ENCODE peak calls at places on chromosomes 5 and 9, in four cellular contexts. N, Q, T and C are unnamed samples.

GRCh38 chr5:34621280-34622045 is 34.7 kb upstream of the RAI14 start:
- DNase-seq in N (no peak), Q (no peak), T (peak; percentile 73), C (no peak)

GRCh38 chr5:93311825-93312224 is 269.2 kb downstream of the NR2F1-AS1 start:
- DNase-seq in N (no peak), Q (peak; percentile 17), T (peak; percentile 52), C (peak; percentile 22)

GRCh38 chr5:92525131-92525530 is 1055.9 kb downstream of the NR2F1-AS1 start:
- DNase-seq in N (no peak), Q (no peak), T (no peak), C (peak; percentile 37)

GRCh38 chr9:128053560-128053959 is 13.6 kb downstream of the NAIF1 start:
- DNase-seq in N (no peak), Q (no peak), T (no peak), C (no peak)

GRCh38 chr5:181187500-181188213 is 17.3 kb downstream of the TRIM7 start:
- DNase-seq in N (peak; percentile 82), Q (peak; percentile 83), T (peak; percentile 80), C (peak; percentile 84)

GRCh38 chr9:83266618-83267543 is 203.9 kb upstream of the RASEF start:
- DNase-seq in N (no peak), Q (peak; percentile 27), T (peak; percentile 22), C (peak; percentile 8)

GRCh38 chr9:93677061-93677571 is 100.7 kb downstream of the PHF2 start:
- DNase-seq in N (peak; percentile 49), Q (peak; percentile 10), T (no peak), C (no peak)

GRCh38 chr5:157563373-157564148 is 12.0 kb downstream of the ADAM19 start:
- DNase-seq in N (no peak), Q (peak; percentile 63), T (peak; percentile 99), C (peak; percentile 79)

GRCh38 chr5:112338681-112339337 is 80.3 kb downstream of the EPB41L4A start:
- DNase-seq in N (no peak), Q (no peak), T (peak; percentile 45), C (peak; percentile 13)

GRCh38 chr5:94347130-94347529 is 271.3 kb downstream of the KIAA0825 start:
- DNase-seq in N (no peak), Q (no peak), T (no peak), C (no peak)

GRCh38 chr5:81202652-81203051 is 30.5 kb upstream of the CKMT2 start:
- DNase-seq in N (no peak), Q (no peak), T (no peak), C (peak; percentile 26)

GRCh38 chr9:134863941-134864820 is 16.4 kb upstream of the FCN2 start:
- DNase-seq in N (peak; percentile 52), Q (no peak), T (no peak), C (no peak)

GRCh38 chr9:109510506-109510905 is 12.4 kb upstream of the PTPN3 start:
- DNase-seq in N (no peak), Q (no peak), T (no peak), C (no peak)

GRCh38 chr9:134223091-134223490 is 58.7 kb upstream of the RNU6ATAC start:
- DNase-seq in N (no peak), Q (no peak), T (no peak), C (peak; percentile 34)

GRCh38 chr9:123238364-123238763 is 30.0 kb downstream of the STRBP start:
- DNase-seq in N (no peak), Q (no peak), T (no peak), C (peak; percentile 8)

GRCh38 chr9:113220467-113221002 is 542 bp downstream of the FKBP15 start:
- DNase-seq in N (no peak), Q (no peak), T (no peak), C (peak; percentile 25)

GRCh38 chr9:14251146-14252071 is 62.5 kb downstream of the NFIB start:
- DNase-seq in N (peak; percentile 83), Q (peak; percentile 66), T (peak; percentile 92), C (peak; percentile 84)

GRCh38 chr5:6686916-6687409 is 26.3 kb upstream of the TENT4A start:
- DNase-seq in N (no peak), Q (no peak), T (peak; percentile 51), C (peak; percentile 70)

GRCh38 chr9:77830618-77831285 is 182.6 kb upstream of the GNA14 start:
- DNase-seq in N (no peak), Q (no peak), T (peak; percentile 42), C (no peak)

GRCh38 chr5:143016777-143017374 is 246.7 kb downstream of the ARHGAP26 start:
- DNase-seq in N (no peak), Q (no peak), T (peak; percentile 61), C (peak; percentile 88)

GRCh38 chr5:153797484-153797883 is 241.2 kb downstream of the FAM114A2 start:
- DNase-seq in N (no peak), Q (no peak), T (no peak), C (no peak)

GRCh38 chr9:110142868-110143866 is 64.8 kb downstream of the C9orf152 start:
- DNase-seq in N (no peak), Q (no peak), T (no peak), C (peak; percentile 43)

GRCh38 chr5:176542596-176543427 is 5.6 kb upstream of the RNF44 start:
- DNase-seq in N (no peak), Q (no peak), T (peak; percentile 19), C (no peak)

GRCh38 chr5:149219584-149219983 is 52.1 kb upstream of the AFAP1L1 start:
- DNase-seq in N (no peak), Q (no peak), T (no peak), C (no peak)

GRCh38 chr5:140228364-140228837 is 53.4 kb downstream of the CYSTM1 start:
- DNase-seq in N (no peak), Q (no peak), T (no peak), C (no peak)

GRCh38 chr9:127506814-127507750 is 55.8 kb downstream of the LRSAM1 start:
- DNase-seq in N (no peak), Q (no peak), T (peak; percentile 85), C (peak; percentile 68)

GRCh38 chr9:9961934-9962333 is 650.9 kb downstream of the PTPRD start:
- DNase-seq in N (no peak), Q (no peak), T (no peak), C (no peak)

GRCh38 chr9:79928661-79929060 is 356.9 kb downstream of the TLE4 start:
- DNase-seq in N (no peak), Q (no peak), T (no peak), C (no peak)

GRCh38 chr9:126891676-126892075 is 22.9 kb upstream of the RALGPS1 start:
- DNase-seq in N (no peak), Q (no peak), T (no peak), C (no peak)

GRCh38 chr9:127923771-127924170 is 6.8 kb downstream of the PIP5KL1 start:
- DNase-seq in N (no peak), Q (no peak), T (peak; percentile 95), C (peak; percentile 83)

GRCh38 chr9:126641118-126641851 is 27.6 kb downstream of the LMX1B start:
- DNase-seq in N (no peak), Q (no peak), T (no peak), C (no peak)

GRCh38 chr5:161765611-161766010 is 80.1 kb downstream of the GABRA6 start:
- DNase-seq in N (no peak), Q (no peak), T (no peak), C (no peak)

GRCh38 chr5:138620661-138621224 is 45.5 kb upstream of the HSPA9 start:
- DNase-seq in N (no peak), Q (no peak), T (no peak), C (no peak)

GRCh38 chr5:119178435-119178834 is 107.5 kb downstream of the DMXL1 start:
- DNase-seq in N (no peak), Q (no peak), T (no peak), C (no peak)
- H3K4me3 ChIP-seq in N (no peak overlapping the region), Q (no peak overlapping the region), T (no peak overlapping the region), C (no peak overlapping the region)

DNA sequence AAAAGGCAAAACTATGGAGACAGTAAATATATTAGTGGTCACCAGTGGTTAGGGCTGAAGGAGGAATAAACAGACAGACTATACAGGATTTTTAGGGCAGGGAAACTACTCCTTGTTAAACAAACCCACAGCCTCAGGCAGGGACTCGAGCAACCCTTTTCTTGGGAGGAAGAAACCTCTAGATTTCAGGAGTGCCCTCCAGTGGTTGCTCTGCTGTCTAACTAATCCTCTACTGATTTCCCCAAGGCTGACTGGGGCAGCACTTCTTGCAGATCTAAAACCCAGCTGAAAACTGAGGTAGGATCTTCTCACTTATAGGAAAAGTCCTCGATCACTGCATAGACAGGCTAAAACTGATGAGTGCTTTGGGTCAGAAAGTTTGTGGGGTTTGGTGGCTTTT is 176.8 kb downstream of the ISOC1 start:
- DNase-seq in N (no peak), Q (no peak), T (no peak), C (peak; percentile 13)
- TF ChIP-seq CTCF in N (peak; percentile 36), Q (no peak), T (peak; percentile 13), C (peak; percentile 34)

GRCh38 chr5:170296036-170296934 is 1.3 kb downstream of the LCP2 start:
- DNase-seq in N (no peak), Q (no peak), T (no peak), C (no peak)
- H3K4me3 ChIP-seq in N (no peak overlapping the region), Q (no peak overlapping the region), T (no peak overlapping the region), C (no peak overlapping the region)

GRCh38 chr5:174811438-174811837 is 87.1 kb downstream of the MSX2 start:
- DNase-seq in N (no peak), Q (no peak), T (no peak), C (no peak)

GRCh38 chr5:174817610-174818009 is 93.2 kb downstream of the MSX2 start:
- DNase-seq in N (no peak), Q (no peak), T (no peak), C (no peak)

GRCh38 chr5:174818430-174818829 is 94.0 kb downstream of the MSX2 start:
- DNase-seq in N (no peak), Q (no peak), T (no peak), C (no peak)

GRCh38 chr5:174816858-174817257 is 92.5 kb downstream of the MSX2 start:
- DNase-seq in N (no peak), Q (no peak), T (no peak), C (no peak)
- TF ChIP-seq CTCF in N (peak; percentile 39), Q (no peak), T (peak; percentile 4), C (peak; percentile 38)

GRCh38 chr9:7976856-7977255 is 177.3 kb upstream of the DMAC1 start:
- DNase-seq in N (no peak), Q (no peak), T (no peak), C (no peak)
- H3K4me3 ChIP-seq in N (no peak overlapping the region), Q (no peak overlapping the region), T (no peak overlapping the region), C (no peak overlapping the region)

GRCh38 chr9:130112244-130113151 is 58.8 kb downstream of the GPR107 start:
- DNase-seq in N (no peak), Q (no peak), T (peak; percentile 43), C (no peak)

GRCh38 chr9:130110596-130111021 is 56.9 kb downstream of the GPR107 start:
- DNase-seq in N (no peak), Q (no peak), T (peak; percentile 61), C (peak; percentile 46)

GRCh38 chr9:130111805-130112204 is 58.1 kb downstream of the GPR107 start:
- DNase-seq in N (no peak), Q (no peak), T (no peak), C (no peak)

GRCh38 chr9:130107955-130108354 is 54.2 kb downstream of the GPR107 start:
- DNase-seq in N (no peak), Q (no peak), T (no peak), C (no peak)

DNA sequence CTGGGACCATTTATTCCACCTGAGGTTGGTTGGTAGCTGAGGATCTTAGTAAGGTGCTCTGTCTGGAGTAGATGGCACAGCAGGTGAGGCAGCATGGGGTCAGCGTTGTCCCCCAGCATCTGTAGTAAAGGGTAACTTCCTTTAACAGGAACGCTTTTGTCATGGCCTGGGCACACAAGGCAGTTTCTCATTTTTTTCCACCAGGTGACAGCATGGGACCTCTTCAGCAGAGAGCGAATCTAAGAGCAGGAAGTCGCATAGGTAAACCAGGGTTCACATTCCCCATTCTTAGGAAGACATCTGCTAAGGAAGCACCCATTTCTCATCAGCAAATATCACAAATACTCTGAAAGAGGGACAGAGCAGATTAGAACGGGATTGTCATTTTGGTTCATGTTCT is 56.5 kb downstream of the GPR107 start:
- DNase-seq in N (no peak), Q (no peak), T (no peak), C (no peak)
- TF ChIP-seq CTCF in N (no peak), Q (no peak), T (no peak), C (peak; percentile 31)

GRCh38 chr9:76463211-76463610 is 4.2 kb downstream of the GCNT1 start:
- DNase-seq in N (no peak), Q (no peak), T (no peak), C (no peak)
- H3K4me3 ChIP-seq in N (no peak overlapping the region), Q (no peak overlapping the region), T (no peak overlapping the region), C (no peak overlapping the region)